ENCODE peak calls at places on chromosomes 16 and 17, in six cellular contexts. Z is endothelial cell of umbilical vein; D is progenitor cell of endocrine pancreas; H is Caco-2; A is MM.1S; C is activated CD4-positive, alpha-beta T cell treated with anti-CD3 and anti-CD28 coated beads for 24 hours. Q is an unnamed sample.
A peak's percentile ranks its signal among the peaks of the same experiment; 100 is the strongest.

GRCh38 chr16:66481081-66481942 is 54.2 kb downstream of the BEAN1 start:
- DNase-seq in Z (no peak), D (no peak), H (no peak), A (no peak), C (no peak), Q (no peak)

GRCh38 chr16:31472559-31473203 is 729 bp downstream of the TGFB1I1 start:
- DNase-seq in Z (peak; percentile 81), D (no peak), H (peak; percentile 75), A (no peak), C (peak; percentile 20), Q (no peak)

GRCh38 chr17:5896215-5896614 is 174.0 kb upstream of the WSCD1 start:
- DNase-seq in Z (no peak), D (no peak), H (no peak), A (no peak), C (no peak), Q (no peak)

GRCh38 chr17:82638183-82638773 is 10.0 kb downstream of the WDR45B start:
- DNase-seq in Z (no peak), D (no peak), H (no peak), A (no peak), C (no peak), Q (no peak)

GRCh38 chr17:64081802-64082799 is 47.8 kb downstream of the ERN1 start:
- DNase-seq in Z (peak; percentile 87), D (no peak), H (no peak), A (peak; percentile 81), C (no peak), Q (peak; percentile 78)

GRCh38 chr17:71188811-71189492 is 931.9 kb upstream of the SOX9 start:
- DNase-seq in Z (no peak), D (no peak), H (no peak), A (no peak), C (no peak), Q (no peak)

GRCh38 chr16:68972008-68972407 is 128.7 kb downstream of the TANGO6 start:
- DNase-seq in Z (no peak), D (no peak), H (no peak), A (no peak), C (no peak), Q (no peak)

GRCh38 chr17:6940186-6940649 is 55.6 kb upstream of the ALOX12 start:
- DNase-seq in Z (no peak), D (no peak), H (no peak), A (peak; percentile 40), C (no peak), Q (no peak)

GRCh38 chr16:8426569-8426968 is 163.7 kb downstream of the TMEM114 start:
- DNase-seq in Z (no peak), D (no peak), H (no peak), A (no peak), C (no peak), Q (no peak)

GRCh38 chr17:49567871-49568694 is 7.6 kb upstream of the NXPH3 start:
- DNase-seq in Z (peak; percentile 79), D (peak; percentile 93), H (peak; percentile 97), A (peak; percentile 78), C (peak; percentile 80), Q (peak; percentile 83)